ENCODE peak calls at places on chromosome 10, in seven cellular contexts. B is foreskin fibroblast, G is AG10803, C is astrocyte of the cerebellum, D is lung, T is psoas muscle, X is IMR-90. U is an unnamed sample.

GRCh38 chr10:91778485-91778884 is 19.7 kb upstream of the TNKS2 start:
- DNase-seq in G (no peak), B (no peak), D (no peak), C (no peak), X (no peak), T (no peak), U (no peak)

GRCh38 chr10:47101196-47101595 is 190.0 kb downstream of the PTPN20 start:
- DNase-seq in G (no peak), D (no peak), C (no peak), X (no peak), B (no peak), T (no peak), U (no peak)

GRCh38 chr10:14474656-14475055 is 143.9 kb upstream of the FRMD4A start:
- DNase-seq in C (no peak), T (no peak), X (peak), G (peak), B (no peak), D (no peak), U (no peak)

GRCh38 chr10:114389429-114389828 is 14.9 kb downstream of the AFAP1L2 start:
- DNase-seq in B (peak), C (peak), D (no peak), X (peak), G (no peak), T (no peak), U (peak)

GRCh38 chr10:96049340-96049739 is 6.0 kb downstream of the CCNJ start:
- DNase-seq in X (no peak), B (no peak), C (no peak), T (no peak), G (no peak), D (no peak), U (no peak)

GRCh38 chr10:124032982-124033886 is 60.2 kb downstream of the CHST15 start:
- DNase-seq in D (no peak), T (no peak), B (peak), C (peak), X (peak), G (peak), U (peak)

GRCh38 chr10:18737841-18738240 is 78.6 kb downstream of the ARL5B start:
- DNase-seq in D (no peak), T (peak), G (peak), B (peak), X (peak), C (peak), U (no peak)

GRCh38 chr10:118725784-118726507 is 28.8 kb downstream of the CACUL1 start:
- DNase-seq in T (no peak), C (no peak), B (peak), D (no peak), X (peak), G (peak), U (no peak)

GRCh38 chr10:49397036-49397999 is 1.4 kb upstream of the DRGX start:
- DNase-seq in B (no peak), X (no peak), C (no peak), D (no peak), G (no peak), T (no peak), U (no peak)

GRCh38 chr10:88271736-88272135 is 311.4 kb downstream of the RNLS start:
- DNase-seq in D (no peak), C (no peak), T (no peak), B (peak), G (peak), X (peak), U (no peak)

GRCh38 chr10:73406863-73407262 is 7.0 kb downstream of the ANXA7 start:
- DNase-seq in G (no peak), D (no peak), T (no peak), C (no peak), B (no peak), X (peak), U (no peak)

GRCh38 chr10:49629286-49629915 is 15.6 kb downstream of the CHAT start:
- DNase-seq in G (no peak), X (no peak), T (no peak), D (no peak), B (no peak), C (no peak), U (no peak)

GRCh38 chr10:78863121-78863520 is 205.6 kb upstream of the ZMIZ1 start:
- DNase-seq in B (no peak), X (no peak), T (no peak), C (no peak), G (no peak), D (no peak), U (no peak)

GRCh38 chr10:75709245-75709644 is 277.8 kb downstream of the LRMDA start:
- DNase-seq in X (no peak), C (no peak), T (no peak), B (no peak), G (no peak), D (no peak), U (no peak)

GRCh38 chr10:129728905-129729540 is 235.1 kb downstream of the EBF3 start:
- DNase-seq in C (no peak), X (no peak), T (no peak), B (no peak), G (no peak), D (no peak), U (no peak)

GRCh38 chr10:60555710-60556109 is 166.0 kb upstream of the ANK3 start:
- DNase-seq in X (no peak), G (no peak), B (no peak), D (no peak), T (no peak), C (no peak), U (no peak)

GRCh38 chr10:11875499-11876281 is 52.5 kb downstream of the PROSER2 start:
- DNase-seq in T (peak), X (peak), D (peak), G (peak), C (peak), B (peak), U (peak)

GRCh38 chr10:69786791-69787190 is 14.9 kb upstream of the COL13A1 start:
- DNase-seq in X (peak), C (peak), D (no peak), G (peak), T (no peak), B (peak), U (no peak)

GRCh38 chr10:14588084-14588937 is 186.4 kb downstream of the FAM107B start:
- DNase-seq in D (no peak), T (no peak), C (peak), X (peak), G (peak), B (peak), U (no peak)

GRCh38 chr10:43926875-43927406 is 278.3 kb upstream of the ZNF32 start:
- DNase-seq in C (no peak), G (no peak), B (no peak), D (peak), X (no peak), T (no peak), U (no peak)

GRCh38 chr10:17232276-17232987 is 4.4 kb downstream of the VIM start:
- DNase-seq in D (no peak), C (no peak), B (no peak), G (no peak), T (no peak), X (peak), U (no peak)

GRCh38 chr10:44036425-44036824 is 348.5 kb downstream of the CXCL12 start:
- DNase-seq in G (no peak), C (no peak), B (no peak), D (no peak), X (no peak), T (no peak), U (no peak)

GRCh38 chr10:20369863-20370736 is 527.0 kb downstream of the NEBL start:
- DNase-seq in T (no peak), X (no peak), G (no peak), B (no peak), C (no peak), D (no peak), U (no peak)

GRCh38 chr10:13099144-13099665 is 758 bp upstream of the OPTN start:
- DNase-seq in X (peak), C (no peak), D (no peak), T (peak), G (peak), B (peak), U (no peak)

GRCh38 chr10:110226926-110227641 is 19.7 kb downstream of the MXI1 start:
- DNase-seq in G (no peak), T (peak), C (no peak), D (peak), X (peak), B (no peak), U (no peak)

GRCh38 chr10:23192741-23193434 is 776 bp downstream of the PTF1A start:
- DNase-seq in C (no peak), T (no peak), B (no peak), D (no peak), G (no peak), X (no peak), U (no peak)

GRCh38 chr10:124319926-124320391 is 98.8 kb downstream of the OAT start:
- DNase-seq in D (no peak), T (no peak), B (peak), C (no peak), X (no peak), G (peak), U (no peak)

GRCh38 chr10:88254091-88254490 is 329.0 kb downstream of the RNLS start:
- DNase-seq in C (peak), G (peak), T (peak), D (no peak), B (peak), X (peak), U (no peak)

GRCh38 chr10:73946253-73947145 is 35.6 kb downstream of the PLAU start:
- DNase-seq in G (no peak), X (no peak), D (no peak), B (no peak), T (no peak), C (no peak), U (no peak)

GRCh38 chr10:89887830-89888229 is 186.4 kb downstream of the KIF20B start:
- DNase-seq in X (no peak), G (peak), C (no peak), B (peak), T (no peak), D (no peak), U (peak)

GRCh38 chr10:60733189-60733815 is 45.0 kb upstream of the CDK1 start:
- DNase-seq in D (peak), X (no peak), G (no peak), C (no peak), B (no peak), T (peak), U (no peak)

GRCh38 chr10:33791295-33791694 is 456.8 kb upstream of the NRP1 start:
- DNase-seq in G (no peak), C (no peak), D (no peak), T (no peak), X (peak), B (peak), U (no peak)

GRCh38 chr10:112471878-112472487 is 25.0 kb downstream of the VTI1A start:
- DNase-seq in D (no peak), X (peak), G (peak), B (peak), C (peak), T (no peak), U (no peak)

GRCh38 chr10:26699631-26700030 is 2.1 kb downstream of the PDSS1 start:
- DNase-seq in X (no peak), B (no peak), G (no peak), T (no peak), C (no peak), D (no peak), U (no peak)

GRCh38 chr10:79239930-79240713 is 107.1 kb upstream of the PPIF start:
- DNase-seq in X (no peak), C (no peak), B (no peak), G (no peak), D (no peak), T (no peak), U (no peak)

GRCh38 chr10:61628199-61628874 is 34.4 kb upstream of the CABCOCO1 start:
- DNase-seq in X (peak), D (no peak), G (peak), T (no peak), B (peak), C (no peak), U (no peak)

GRCh38 chr10:33330543-33331019 is 3.9 kb downstream of the NRP1 start:
- DNase-seq in T (peak), C (peak), G (peak), B (peak), X (peak), D (peak), U (no peak)

GRCh38 chr10:115566867-115567266 is 473.7 kb downstream of the ATRNL1 start:
- DNase-seq in C (no peak), D (no peak), T (no peak), G (no peak), B (no peak), X (no peak), U (no peak)

GRCh38 chr10:17062493-17063487 is 66.8 kb downstream of the CUBN start:
- DNase-seq in B (peak), D (no peak), X (peak), G (peak), T (peak), C (peak), U (peak)

GRCh38 chr10:100670368-100670767 is 75.0 kb upstream of the PAX2 start:
- DNase-seq in C (no peak), X (no peak), D (no peak), G (no peak), B (no peak), T (no peak), U (no peak)
- H3K4me3 ChIP-seq in C (no peak), X (no peak), D (no peak), G (no peak), B (no peak), T (no peak), U (no peak)

GRCh38 chr10:107913317-107914294 is 749.1 kb upstream of the SORCS1 start:
- DNase-seq in C (no peak), T (no peak), B (no peak), D (no peak), G (no peak), X (no peak), U (peak)

GRCh38 chr10:107919626-107920235 is 755.2 kb upstream of the SORCS1 start:
- DNase-seq in G (no peak), X (no peak), B (no peak), C (no peak), D (no peak), T (no peak), U (no peak)

GRCh38 chr10:107914450-107915276 is 750.2 kb upstream of the SORCS1 start:
- DNase-seq in X (no peak), G (peak), B (no peak), C (no peak), T (peak), D (no peak), U (no peak)

GRCh38 chr10:107918171-107918570 is 753.7 kb upstream of the SORCS1 start:
- DNase-seq in T (no peak), G (no peak), C (no peak), B (no peak), X (no peak), D (no peak), U (no peak)

DNA sequence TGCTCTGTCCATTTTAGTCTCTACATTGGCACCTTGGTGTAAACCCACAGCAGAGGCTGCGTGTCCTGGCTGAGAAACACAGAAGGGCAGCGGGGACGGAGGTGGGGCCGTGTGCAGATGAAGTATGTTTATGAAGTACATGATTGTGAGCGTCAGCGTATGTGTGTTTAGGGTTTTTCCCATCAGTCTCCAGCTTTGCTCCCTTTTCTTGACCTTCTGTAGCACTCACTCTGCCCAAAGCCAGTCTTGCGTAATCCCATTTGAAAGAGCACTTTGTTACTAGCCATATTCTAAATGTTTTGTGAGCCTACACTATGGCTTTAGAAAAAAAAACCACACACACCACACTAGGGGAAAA is 750.8 kb upstream of the SORCS1 start:
- DNase-seq in G (peak), C (no peak), D (no peak), B (peak), T (no peak), X (no peak), U (peak)
- H3K4me3 ChIP-seq in G (peak), C (peak), D (no peak), B (peak), T (no peak), X (no peak), U (peak)

GRCh38 chr10:51073035-51073434 is 1.3 kb upstream of the PRKG1 start:
- DNase-seq in B (no peak), X (no peak), T (no peak), D (no peak), G (no peak), C (no peak), U (no peak)
- H3K4me3 ChIP-seq in B (peak), X (no peak), T (peak), D (no peak), G (peak), C (peak), U (no peak)

GRCh38 chr10:71217266-71218045 is 5.1 kb downstream of the UNC5B start:
- DNase-seq in B (no peak), X (no peak), D (no peak), C (no peak), G (peak), T (no peak), U (no peak)

GRCh38 chr10:71219918-71220688 is 7.7 kb downstream of the UNC5B start:
- DNase-seq in D (no peak), X (no peak), T (no peak), B (no peak), G (no peak), C (no peak), U (no peak)

GRCh38 chr10:71216751-71217265 is 4.4 kb downstream of the UNC5B start:
- DNase-seq in D (no peak), X (no peak), G (peak), C (no peak), B (no peak), T (no peak), U (no peak)

GRCh38 chr10:71218833-71219120 is 6.4 kb downstream of the UNC5B start:
- DNase-seq in T (no peak), X (no peak), G (no peak), C (no peak), B (no peak), D (no peak), U (no peak)

GRCh38 chr10:71218046-71218832 is 5.9 kb downstream of the UNC5B start:
- DNase-seq in X (peak), T (no peak), C (no peak), D (no peak), G (peak), B (no peak), U (no peak)
- H3K4me3 ChIP-seq in X (no peak), T (peak), C (peak), D (no peak), G (peak), B (peak), U (peak)

GRCh38 chr10:104486803-104487202 is 133.2 kb downstream of the CFAP58 start:
- DNase-seq in G (no peak), D (no peak), B (no peak), X (no peak), C (no peak), T (no peak), U (no peak)
- H3K4me3 ChIP-seq in G (no peak), D (no peak), B (no peak), X (no peak), C (no peak), T (no peak), U (no peak)

GRCh38 chr10:55551603-55552002 is 750.6 kb upstream of the PCDH15 start:
- DNase-seq in X (no peak), D (no peak), C (no peak), T (no peak), G (no peak), B (no peak), U (no peak)

GRCh38 chr10:55550241-55550640 is 749.2 kb upstream of the PCDH15 start:
- DNase-seq in D (no peak), X (no peak), T (no peak), B (no peak), G (no peak), C (peak), U (peak)
- H3K4me3 ChIP-seq in D (no peak), X (no peak), T (no peak), B (no peak), G (no peak), C (no peak), U (no peak)

GRCh38 chr10:35640951-35641429 is 1.1 kb downstream of the FZD8 start:
- DNase-seq in X (peak), G (peak), T (peak), C (peak), B (peak), D (peak), U (no peak)

GRCh38 chr10:35639021-35639521 is 3.0 kb downstream of the FZD8 start:
- DNase-seq in T (no peak), G (no peak), D (no peak), X (no peak), C (no peak), B (no peak), U (no peak)

GRCh38 chr10:35641430-35642015 is 573 bp downstream of the FZD8 start:
- DNase-seq in B (peak), X (peak), C (no peak), D (no peak), G (peak), T (no peak), U (no peak)

GRCh38 chr10:35639651-35640311 is 2.3 kb downstream of the FZD8 start:
- DNase-seq in G (peak), C (no peak), T (peak), D (no peak), X (peak), B (no peak), U (no peak)

DNA sequence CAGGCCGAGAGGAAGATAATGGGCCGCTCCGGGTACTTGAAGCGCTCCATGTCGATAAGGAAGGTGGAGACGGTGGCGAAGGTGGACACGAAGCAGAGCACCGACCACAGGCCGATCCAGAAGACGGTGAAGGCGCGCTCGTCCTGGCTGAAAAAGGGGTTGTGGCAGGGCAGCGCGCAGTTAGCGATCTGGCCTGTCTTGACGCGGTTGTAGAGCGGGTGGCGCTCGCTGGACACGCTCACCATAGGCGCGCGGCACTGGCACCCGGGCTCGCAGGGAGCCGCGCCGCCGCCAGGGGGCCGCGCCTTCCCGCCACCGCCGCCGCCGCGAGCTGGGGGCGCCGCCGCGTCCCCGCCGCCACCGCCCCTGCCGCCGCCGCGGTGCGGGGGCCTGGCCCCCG is 1.6 kb downstream of the FZD8 start:
- DNase-seq in G (peak), X (peak), T (peak), C (peak), B (peak), D (peak), U (no peak)
- H3K4me3 ChIP-seq in G (peak), X (peak), T (peak), C (peak), B (peak), D (peak), U (peak)